ENCODE peak calls at places on chromosome X, in eight cellular contexts. Q is AG10803; M is CD4-positive, alpha-beta T cell; J is Calu3; P is AG09319; S is left ventricle myocardium inferior; T is Peyer's patch; R is MCF 10A. L is an unnamed sample.
A peak's percentile ranks its signal among the peaks of the same experiment; 100 is the strongest.

GRCh38 chrX:7086384-7086783 is 61.1 kb upstream of the STS start:
- DNase-seq in Q (no peak), M (no peak), J (no peak), P (no peak), S (no peak), T (no peak), R (peak; percentile 19), L (no peak)

GRCh38 chrX:57741107-57741506 is 61.0 kb upstream of the NLRP2B start:
- DNase-seq in Q (no peak), M (no peak), J (no peak), P (no peak), S (no peak), T (no peak), R (no peak), L (no peak)

GRCh38 chrX:9566150-9566621 is 101.3 kb downstream of the TBL1X start:
- DNase-seq in Q (peak; percentile 87), M (peak; percentile 14), J (peak; percentile 50), P (peak; percentile 49), S (peak; percentile 44), T (no peak), R (peak; percentile 92), L (no peak)

GRCh38 chrX:111052478-111052877 is 43.5 kb upstream of the PAK3 start:
- DNase-seq in Q (no peak), M (no peak), J (no peak), P (no peak), S (no peak), T (no peak), R (no peak), L (no peak)

GRCh38 chrX:19595036-19595435 is 79.7 kb upstream of the MAP3K15 start:
- DNase-seq in Q (peak; percentile 63), M (no peak), J (no peak), P (no peak), S (no peak), T (no peak), R (no peak), L (no peak)

GRCh38 chrX:150454508-150455219 is 91.5 kb downstream of the MAMLD1 start:
- DNase-seq in Q (no peak), M (no peak), J (no peak), P (no peak), S (no peak), T (no peak), R (no peak), L (no peak)

GRCh38 chrX:97039363-97040029 is 155.8 kb downstream of the RPA4 start:
- DNase-seq in Q (peak; percentile 0), M (no peak), J (peak; percentile 4), P (no peak), S (peak; percentile 28), T (no peak), R (peak; percentile 66), L (no peak)

GRCh38 chrX:21946925-21947641 is 6.6 kb downstream of the SMS start:
- DNase-seq in Q (peak; percentile 44), M (no peak), J (no peak), P (no peak), S (no peak), T (no peak), R (no peak), L (no peak)

GRCh38 chrX:111100191-111100590 is 4.2 kb downstream of the PAK3 start:
- DNase-seq in Q (peak; percentile 37), M (no peak), J (peak; percentile 35), P (no peak), S (no peak), T (no peak), R (peak; percentile 75), L (no peak)

GRCh38 chrX:69424161-69424560 is 80.0 kb upstream of the NALF2 start:
- DNase-seq in Q (peak; percentile 5), M (no peak), J (peak; percentile 1), P (no peak), S (no peak), T (no peak), R (peak; percentile 27), L (no peak)

GRCh38 chrX:40729923-40730584 is 5.3 kb downstream of the MED14 start:
- DNase-seq in Q (no peak), M (no peak), J (no peak), P (no peak), S (no peak), T (no peak), R (no peak), L (no peak)

DNA sequence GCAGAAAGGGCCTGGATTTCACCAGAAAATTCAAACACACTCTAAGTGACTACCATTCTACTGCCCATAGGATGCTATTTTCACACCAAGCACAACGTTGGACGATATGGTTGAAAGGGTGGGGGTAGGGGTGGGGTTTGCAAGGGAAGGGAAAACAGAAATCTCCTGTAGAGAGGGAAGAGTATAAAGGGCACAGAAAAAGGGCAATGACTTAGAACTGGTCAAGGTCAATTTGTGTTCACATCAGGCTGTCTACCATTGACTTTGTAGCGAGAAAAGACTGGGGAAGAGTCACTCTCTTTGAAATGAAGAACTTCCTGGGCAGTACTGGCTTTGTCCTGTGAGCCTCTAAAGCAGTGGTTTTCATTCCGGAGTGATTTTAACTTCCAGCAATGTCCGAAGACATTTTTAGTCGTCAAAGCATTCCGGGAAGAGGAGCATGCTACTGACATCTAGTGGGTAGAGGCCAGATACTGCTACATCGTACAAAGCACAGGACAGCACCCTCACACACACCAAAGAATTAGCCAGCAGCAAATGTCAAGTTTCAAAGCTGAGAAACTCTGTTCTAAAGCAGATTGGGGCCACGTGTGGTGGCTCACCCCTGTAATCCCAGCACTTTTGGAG is 48.4 kb upstream of the SLC7A3 start:
- DNase-seq in Q (peak; percentile 51), M (no peak), J (peak; percentile 1), P (no peak), S (no peak), T (no peak), R (peak; percentile 25), L (no peak)
- TF ChIP-seq CTCF in Q (peak; percentile 56), M (no peak), J (no peak), P (peak; percentile 41), S (peak; percentile 35), T (no peak), R (peak; percentile 27), L (peak; percentile 73)

GRCh38 chrX:65866762-65867161 is 173.1 kb downstream of the VSIG4 start:
- DNase-seq in Q (no peak), M (no peak), J (no peak), P (no peak), S (no peak), T (no peak), R (no peak), L (no peak)

GRCh38 chrX:65874110-65874509 is 165.8 kb downstream of the VSIG4 start:
- DNase-seq in Q (no peak), M (no peak), J (no peak), P (no peak), S (no peak), T (no peak), R (no peak), L (no peak)

GRCh38 chrX:65874765-65875164 is 165.1 kb downstream of the VSIG4 start:
- DNase-seq in Q (no peak), M (no peak), J (no peak), P (no peak), S (no peak), T (no peak), R (peak; percentile 30), L (no peak)

GRCh38 chrX:65866146-65866545 is 173.7 kb downstream of the VSIG4 start:
- DNase-seq in Q (no peak), M (no peak), J (no peak), P (no peak), S (no peak), T (no peak), R (no peak), L (no peak)

GRCh38 chrX:65871671-65872311 is 168.1 kb downstream of the VSIG4 start:
- DNase-seq in Q (peak; percentile 2), M (no peak), J (peak; percentile 73), P (no peak), S (no peak), T (peak; percentile 31), R (peak; percentile 84), L (no peak)
- TF ChIP-seq CTCF in Q (no peak), M (no peak), J (peak; percentile 42), P (no peak), S (peak; percentile 27), T (no peak), R (peak; percentile 16), L (peak; percentile 12)

DNA sequence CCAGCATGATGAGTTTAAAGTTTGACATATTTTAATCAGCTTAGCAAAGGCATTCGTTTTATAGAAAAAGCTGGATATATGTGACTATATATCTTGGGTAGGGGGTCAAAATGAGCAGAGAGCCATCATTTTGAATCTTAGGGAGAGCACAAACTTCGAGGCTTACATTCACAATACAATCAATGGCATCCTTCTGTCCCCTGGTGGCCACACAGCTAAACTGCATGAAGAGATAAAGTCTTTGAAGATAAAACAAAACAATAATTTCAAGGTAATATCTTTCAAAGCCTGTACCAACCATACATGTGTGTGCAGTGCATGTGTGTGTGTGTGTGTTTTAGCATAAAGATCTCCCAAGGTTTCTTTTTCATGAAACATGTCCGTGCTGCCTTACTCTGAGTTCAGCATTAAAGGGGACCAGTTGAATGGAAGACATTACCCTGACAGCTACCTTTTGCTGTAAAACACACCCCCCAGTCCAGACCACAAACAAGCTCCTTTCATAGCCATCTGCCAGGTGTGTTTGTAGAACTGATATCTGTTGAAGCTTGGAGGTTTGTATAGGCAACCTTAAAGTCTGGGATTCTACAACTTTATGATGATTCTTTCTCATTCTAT is 22.0 kb downstream of the DYNLT3 start:
- DNase-seq in Q (peak; percentile 25), M (peak; percentile 35), J (peak; percentile 52), P (no peak), S (no peak), T (peak; percentile 65), R (peak; percentile 59), L (no peak)
- TF ChIP-seq CTCF in Q (peak; percentile 81), M (peak; percentile 77), J (peak; percentile 69), P (peak; percentile 90), S (peak; percentile 81), T (peak; percentile 81), R (peak; percentile 88), L (peak; percentile 80)

GRCh38 chrX:47093248-47093647 is 15.0 kb downstream of the RGN start:
- DNase-seq in Q (peak; percentile 31), M (no peak), J (no peak), P (no peak), S (no peak), T (no peak), R (peak; percentile 47), L (peak; percentile 1)

GRCh38 chrX:47093860-47094259 is 15.6 kb downstream of the RGN start:
- DNase-seq in Q (no peak), M (no peak), J (no peak), P (no peak), S (no peak), T (no peak), R (no peak), L (no peak)

GRCh38 chrX:47097018-47097417 is 18.8 kb downstream of the RGN start:
- DNase-seq in Q (no peak), M (no peak), J (no peak), P (no peak), S (no peak), T (no peak), R (no peak), L (no peak)

DNA sequence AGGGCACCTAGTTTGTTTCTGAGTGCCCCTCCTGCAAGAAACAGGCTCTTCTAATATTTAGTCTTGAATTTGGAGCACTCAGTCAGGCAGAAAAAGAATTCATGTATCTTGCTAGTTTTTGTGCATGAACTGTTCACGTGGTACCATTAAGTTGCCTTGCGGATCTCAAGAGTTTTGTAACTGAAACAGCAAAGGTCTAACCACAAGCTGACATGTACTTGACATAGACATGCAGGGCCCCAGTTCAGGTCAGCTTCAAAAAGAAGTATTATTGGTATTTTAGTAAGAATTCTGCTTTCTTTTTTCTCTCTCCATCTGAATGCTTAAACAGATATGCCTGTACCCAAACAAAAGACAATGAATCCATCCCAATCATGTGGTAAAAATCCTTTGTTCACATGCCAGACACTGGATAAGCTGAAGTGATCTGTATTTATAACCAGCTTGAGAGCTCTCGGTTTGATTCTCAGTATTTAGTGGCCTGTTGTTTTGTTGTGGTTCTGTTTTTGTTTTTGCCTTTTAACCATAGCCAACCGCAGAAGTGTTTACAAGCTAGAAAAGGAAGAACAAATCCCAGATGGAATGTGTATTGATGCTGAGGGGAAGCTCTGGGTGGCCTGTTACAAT is 13.0 kb downstream of the RGN start:
- DNase-seq in Q (peak; percentile 10), M (no peak), J (no peak), P (no peak), S (no peak), T (no peak), R (no peak), L (no peak)
- TF ChIP-seq CTCF in Q (no peak), M (no peak), J (no peak), P (no peak), S (no peak), T (no peak), R (no peak), L (no peak)

L was measured in Panc1.